ENCODE peak calls at places on chromosomes 13 and 19, in five cellular contexts. O is BJ, P is fibroblast of pulmonary artery, Z is nucleus accumbens, F is T-cell. T is an unnamed sample.

GRCh38 chr13:38008636-38009035 is 139.1 kb upstream of the TRPC4 start:
- DNase-seq in O (no peak), P (peak; percentile 55), Z (no peak), F (no peak), T (no peak)

GRCh38 chr19:1746401-1747284 is 6.7 kb upstream of the ONECUT3 start:
- DNase-seq in O (no peak), P (peak; percentile 52), Z (no peak), F (no peak), T (peak; percentile 55)

GRCh38 chr19:11659612-11660011 is 62.3 kb downstream of the ZNF627 start:
- DNase-seq in O (no peak), P (peak; percentile 14), Z (no peak), F (no peak), T (no peak)

GRCh38 chr13:105918842-105919741 is 616.4 kb downstream of the EFNB2 start:
- DNase-seq in O (no peak), P (peak; percentile 63), Z (no peak), F (no peak), T (peak; percentile 88)

GRCh38 chr13:111977184-111977516 is 89.8 kb upstream of the SOX1 start:
- DNase-seq in O (no peak), P (no peak), Z (no peak), F (no peak), T (no peak)

GRCh38 chr13:99977334-99977911 is 4.2 kb upstream of the ZIC2 start:
- DNase-seq in O (no peak), P (no peak), Z (no peak), F (no peak), T (no peak)

GRCh38 chr19:16527334-16527935 is 14.8 kb downstream of the CHERP start:
- DNase-seq in O (no peak), P (no peak), Z (no peak), F (no peak), T (no peak)

GRCh38 chr13:48158290-48158689 is 63.4 kb upstream of the MED4 start:
- DNase-seq in O (no peak), P (no peak), Z (no peak), F (no peak), T (no peak)

GRCh38 chr19:504634-505033 is 2.7 kb upstream of the TPGS1 start:
- DNase-seq in O (no peak), P (no peak), Z (no peak), F (no peak), T (no peak)

GRCh38 chr13:44128522-44128921 is 245.1 kb upstream of the SERP2 start:
- DNase-seq in O (peak; percentile 14), P (no peak), Z (no peak), F (no peak), T (no peak)

GRCh38 chr13:44051923-44052322 is 172.2 kb downstream of the LACC1 start:
- DNase-seq in O (no peak), P (peak; percentile 14), Z (no peak), F (no peak), T (no peak)

GRCh38 chr13:50085063-50085462 is 69.8 kb downstream of the KCNRG start:
- DNase-seq in O (no peak), P (peak; percentile 68), Z (no peak), F (no peak), T (no peak)

GRCh38 chr13:100735494-100735893 is 60.9 kb upstream of the TMTC4 start:
- DNase-seq in O (no peak), P (no peak), Z (no peak), F (no peak), T (no peak)

GRCh38 chr13:40420160-40420740 is 246.2 kb downstream of the FOXO1 start:
- DNase-seq in O (no peak), P (no peak), Z (no peak), F (no peak), T (no peak)

GRCh38 chr19:18167975-18168645 is 5.5 kb upstream of the IFI30 start:
- DNase-seq in O (no peak), P (peak; percentile 40), Z (no peak), F (no peak), T (no peak)

GRCh38 chr19:6499052-6499790 is 2.9 kb downstream of the TUBB4A start:
- DNase-seq in O (no peak), P (no peak), Z (no peak), F (no peak), T (no peak)

GRCh38 chr13:27174766-27175455 is 3.3 kb upstream of the USP12 start:
- DNase-seq in O (no peak), P (no peak), Z (no peak), F (no peak), T (no peak)

GRCh38 chr19:5691930-5692784 is 2.1 kb downstream of the RPL36 start:
- DNase-seq in O (no peak), P (no peak), Z (no peak), F (no peak), T (no peak)

GRCh38 chr19:10884273-10884672 is 12.9 kb downstream of the CARM1 start:
- DNase-seq in O (peak; percentile 37), P (peak; percentile 59), Z (no peak), F (no peak), T (no peak)

GRCh38 chr19:18475004-18475453 is 37.1 kb upstream of the ISYNA1 start:
- DNase-seq in O (no peak), P (no peak), Z (no peak), F (no peak), T (no peak)

GRCh38 chr19:18433039-18433691 is 4.8 kb downstream of the ISYNA1 start:
- DNase-seq in O (no peak), P (no peak), Z (no peak), F (no peak), T (no peak)

GRCh38 chr19:35355851-35356460 is 2.3 kb upstream of the FFAR3 start:
- DNase-seq in O (no peak), P (peak; percentile 6), Z (no peak), F (no peak), T (no peak)

T was measured in NCI-H226.